ENCODE peak calls at places on chromosome 10, in four cellular contexts. X, S, Y and A are unnamed samples.

GRCh38 chr10:13709931-13710690 is 123.3 kb downstream of the PRPF18 start:
- DNase-seq in X (no peak), S (no peak), Y (no peak), A (no peak)

GRCh38 chr10:103512166-103512565 is 18.7 kb downstream of the NEURL1 start:
- DNase-seq in X (no peak), Y (no peak), S (no peak), A (peak)

GRCh38 chr10:24153537-24153936 is 55.4 kb upstream of the KIAA1217 start:
- DNase-seq in X (no peak), Y (no peak), S (no peak), A (peak)

GRCh38 chr10:89637108-89637507 is 7.9 kb downstream of the PANK1 start:
- DNase-seq in S (no peak), Y (no peak), X (no peak), A (no peak)

GRCh38 chr10:74418285-74418872 is 267.4 kb downstream of the ADK start:
- DNase-seq in X (no peak), Y (no peak), S (no peak), A (peak)

GRCh38 chr10:124152139-124152780 is 58.9 kb upstream of the CHST15 start:
- DNase-seq in X (no peak), Y (no peak), S (peak), A (no peak)

GRCh38 chr10:5776150-5776880 is 36.9 kb downstream of the GDI2 start:
- DNase-seq in S (no peak), Y (no peak), X (no peak), A (peak)

GRCh38 chr10:72037811-72038210 is 50.5 kb downstream of the SPOCK2 start:
- DNase-seq in X (no peak), S (no peak), Y (no peak), A (no peak)

GRCh38 chr10:106635947-106636346 is 528.6 kb downstream of the SORCS1 start:
- DNase-seq in Y (no peak), X (no peak), S (no peak), A (no peak)

GRCh38 chr10:115558252-115558651 is 465.1 kb downstream of the ATRNL1 start:
- DNase-seq in S (no peak), X (no peak), Y (no peak), A (no peak)

GRCh38 chr10:125135771-125136035 is 24.7 kb downstream of the CTBP2 start:
- DNase-seq in X (no peak), Y (no peak), S (no peak), A (no peak)

GRCh38 chr10:85608706-85609105 is 757.9 kb downstream of the GRID1 start:
- DNase-seq in S (no peak), X (peak), Y (no peak), A (no peak)

GRCh38 chr10:47207280-47207613 is 92.8 kb upstream of the GDF10 start:
- DNase-seq in X (no peak), Y (no peak), S (peak), A (no peak)

GRCh38 chr10:12638103-12638502 is 288.8 kb downstream of the CAMK1D start:
- DNase-seq in Y (no peak), X (no peak), S (peak), A (peak)

GRCh38 chr10:43360086-43360485 is 11.3 kb upstream of the FXYD4 start:
- DNase-seq in S (no peak), X (no peak), Y (no peak), A (no peak)

GRCh38 chr10:99984201-99984600 is 25.5 kb downstream of the DNMBP start:
- DNase-seq in Y (peak), X (no peak), S (no peak), A (no peak)

GRCh38 chr10:111598433-111599059 is 521.7 kb downstream of the ADRA2A start:
- DNase-seq in Y (peak), X (peak), S (peak), A (peak)

GRCh38 chr10:1368772-1369171 is 312.6 kb downstream of the WDR37 start:
- DNase-seq in X (peak), S (peak), Y (no peak), A (peak)

GRCh38 chr10:114023198-114023597 is 20.5 kb upstream of the ADRB1 start:
- DNase-seq in X (no peak), S (no peak), Y (no peak), A (no peak)

GRCh38 chr10:117461766-117462423 is 80.7 kb upstream of the EMX2 start:
- DNase-seq in S (no peak), X (no peak), Y (no peak), A (no peak)

GRCh38 chr10:96073722-96074121 is 30.3 kb downstream of the CCNJ start:
- DNase-seq in X (no peak), S (no peak), Y (no peak), A (no peak)
- TF ChIP-seq CHD2 in X (no peak), S (no peak), Y (no peak), A (no peak)

GRCh38 chr10:49252313-49253034 is 46.5 kb upstream of the C10orf71 start:
- DNase-seq in Y (no peak), S (no peak), X (no peak), A (no peak)
- TF ChIP-seq TCF12 in Y (no peak), S (no peak), X (no peak), A (no peak)

GRCh38 chr10:79392020-79392398 is 44.7 kb downstream of the PPIF start:
- DNase-seq in S (no peak), Y (no peak), X (no peak), A (peak)

GRCh38 chr10:79392506-79393176 is 45.4 kb downstream of the PPIF start:
- DNase-seq in X (no peak), S (no peak), Y (no peak), A (no peak)

GRCh38 chr10:79390057-79390456 is 42.8 kb downstream of the PPIF start:
- DNase-seq in S (no peak), Y (no peak), X (no peak), A (no peak)

GRCh38 chr10:79391231-79392019 is 44.2 kb downstream of the PPIF start:
- DNase-seq in Y (no peak), X (peak), S (no peak), A (peak)

DNA sequence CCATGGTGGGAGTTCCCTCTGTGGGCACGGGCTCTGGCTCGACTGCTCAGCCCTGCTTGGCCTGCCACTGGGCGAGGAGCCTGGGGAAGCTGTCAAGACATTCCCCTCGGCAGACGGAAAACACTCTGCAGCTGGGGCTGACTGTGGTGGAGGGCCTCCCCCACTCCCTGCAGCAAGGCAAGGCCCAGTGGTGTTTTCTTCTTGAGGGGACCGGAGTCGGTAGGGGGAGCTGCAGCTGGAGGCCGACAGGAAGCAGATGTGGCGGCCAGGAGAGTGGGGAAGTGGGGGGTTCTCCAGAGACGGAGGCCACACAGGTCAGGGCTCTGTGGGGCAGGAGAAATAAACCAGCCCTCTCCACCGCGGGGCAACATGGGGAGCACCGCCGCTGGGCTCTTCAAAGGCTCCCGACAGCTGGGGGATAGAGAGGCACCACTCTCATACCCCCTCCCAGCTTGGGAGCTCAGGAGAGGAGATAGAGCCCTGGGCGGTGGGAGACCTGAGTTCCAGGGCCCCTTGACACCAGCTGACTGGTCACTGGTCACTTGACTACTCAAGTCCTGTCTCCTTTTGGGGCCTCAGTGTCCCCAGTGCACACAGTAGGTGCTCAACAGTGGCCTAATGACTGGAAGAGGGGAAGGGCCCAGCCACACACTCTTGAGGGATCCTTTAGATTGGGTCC is 43.4 kb downstream of the PPIF start:
- DNase-seq in X (peak), S (no peak), Y (no peak), A (peak)
- TF ChIP-seq CHD2 in X (no peak), S (no peak), Y (no peak), A (no peak)

GRCh38 chr10:122142652-122143237 is 128.4 kb upstream of the BTBD16 start:
- DNase-seq in S (no peak), Y (no peak), X (peak), A (peak)

GRCh38 chr10:122143238-122143841 is 127.8 kb upstream of the BTBD16 start:
- DNase-seq in X (no peak), Y (no peak), S (no peak), A (no peak)

GRCh38 chr10:122140941-122141623 is 130.0 kb upstream of the BTBD16 start:
- DNase-seq in Y (no peak), X (no peak), S (peak), A (no peak)

GRCh38 chr10:122140477-122140902 is 130.6 kb upstream of the BTBD16 start:
- DNase-seq in S (no peak), X (no peak), Y (no peak), A (peak)

DNA sequence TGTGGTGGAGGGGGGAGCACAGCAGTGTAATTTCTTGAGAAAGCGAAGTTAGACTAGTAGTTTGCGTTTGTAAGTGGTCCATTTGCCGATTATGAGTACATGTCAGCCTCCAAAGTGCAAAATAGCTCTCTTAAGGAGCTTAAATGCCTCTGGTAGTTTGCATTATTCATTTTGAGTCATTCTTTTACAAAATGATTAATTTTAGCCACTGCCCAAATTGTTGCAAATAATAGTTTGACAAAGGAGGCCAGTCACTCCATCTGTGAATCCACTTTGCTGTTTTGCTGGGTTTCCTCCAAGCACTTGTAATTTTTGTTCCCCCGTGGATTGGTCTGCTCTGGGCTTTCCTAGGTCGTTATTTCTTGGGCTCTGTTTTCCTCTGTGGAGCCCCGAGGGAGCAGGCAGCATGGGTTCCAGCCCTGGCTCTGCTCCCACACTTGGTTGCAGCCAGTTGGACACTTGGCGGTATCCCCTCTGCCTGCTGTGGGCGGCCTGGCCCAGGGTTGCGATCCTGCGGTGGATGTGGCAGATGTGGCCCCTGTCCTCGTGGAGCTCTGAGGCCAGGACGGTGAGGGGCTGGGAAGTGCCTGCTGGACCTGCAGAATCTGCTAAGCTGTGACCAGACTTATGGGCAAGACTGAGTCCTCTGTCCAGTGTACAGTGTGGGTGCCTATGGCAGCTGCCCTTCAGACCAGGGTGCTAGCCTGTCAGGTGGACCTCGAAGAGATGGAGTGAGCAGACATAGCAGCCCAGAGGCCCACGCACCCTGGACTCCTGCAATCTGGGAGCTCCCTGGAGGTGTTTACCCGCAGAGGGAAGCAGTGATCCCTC is 129.1 kb upstream of the BTBD16 start:
- DNase-seq in X (no peak), S (no peak), Y (no peak), A (no peak)
- TF ChIP-seq TCF12 in X (no peak), S (no peak), Y (no peak), A (no peak)

DNA sequence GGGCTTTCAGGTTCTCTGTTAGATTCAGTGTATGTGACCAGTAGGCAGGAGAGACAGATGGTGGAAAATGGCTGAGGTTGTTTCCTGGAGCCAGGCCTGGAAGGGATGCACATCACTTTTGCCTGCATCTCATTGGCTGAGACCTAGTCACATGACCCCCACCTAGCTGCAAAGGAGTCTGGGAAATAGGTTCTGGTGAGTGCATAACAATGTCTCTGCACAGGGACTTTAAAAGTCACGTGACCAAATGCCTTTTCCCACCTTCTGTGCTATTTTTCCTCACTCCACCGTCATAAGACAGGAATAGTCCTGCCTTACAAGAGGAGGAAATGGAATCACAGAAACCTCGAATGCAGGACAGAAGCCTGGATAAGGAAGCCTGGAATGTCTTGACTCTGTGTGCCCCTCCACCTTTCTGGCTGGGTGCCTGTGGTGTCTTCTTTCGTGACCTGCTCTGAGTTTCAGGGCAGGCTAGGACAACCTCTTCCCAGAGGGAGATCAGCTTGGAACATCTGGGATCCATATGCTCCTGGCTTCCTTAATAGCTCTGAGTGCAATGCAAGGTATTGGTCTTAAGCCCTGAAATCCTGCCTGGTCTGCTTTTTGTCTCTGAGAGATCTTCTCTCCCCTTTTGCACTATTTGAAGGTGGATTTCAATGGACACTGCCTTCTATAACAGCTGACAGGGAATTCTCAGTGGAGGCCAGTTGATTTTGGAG is 139.9 kb upstream of the ZNF438 start:
- DNase-seq in Y (no peak), S (no peak), X (no peak), A (no peak)
- TF ChIP-seq CHD2 in Y (no peak), S (no peak), X (no peak), A (peak)

GRCh38 chr10:62496925-62497324 is 122.8 kb downstream of the ZNF365 start:
- DNase-seq in S (no peak), X (no peak), Y (no peak), A (no peak)

GRCh38 chr10:62498271-62498670 is 124.1 kb downstream of the ZNF365 start:
- DNase-seq in Y (no peak), S (no peak), X (no peak), A (no peak)

GRCh38 chr10:62503871-62504270 is 129.7 kb downstream of the ZNF365 start:
- DNase-seq in X (no peak), Y (no peak), S (no peak), A (no peak)

GRCh38 chr10:62502995-62503613 is 128.9 kb downstream of the ZNF365 start:
- DNase-seq in Y (no peak), X (no peak), S (no peak), A (no peak)

DNA sequence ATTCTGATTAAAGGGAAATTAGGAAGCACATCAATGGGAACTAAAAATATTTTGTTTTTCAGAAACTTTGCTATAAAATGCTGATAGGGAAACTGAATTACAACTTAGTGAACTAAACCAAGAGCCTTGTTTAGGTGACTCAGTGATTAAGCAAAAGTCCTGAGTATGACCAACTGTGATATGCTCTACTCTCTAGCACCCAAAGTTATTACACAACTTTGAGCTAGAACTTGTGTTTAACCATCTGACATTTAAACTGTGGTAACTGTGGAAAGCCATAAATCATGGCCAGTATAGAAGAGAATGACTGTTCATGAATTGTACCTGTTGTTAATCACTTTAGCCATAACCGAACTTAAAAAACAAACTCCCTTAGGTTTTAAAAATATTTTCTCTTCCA is 127.4 kb downstream of the ZNF365 start:
- DNase-seq in X (no peak), Y (no peak), S (no peak), A (no peak)
- TF ChIP-seq TCF12 in X (no peak), Y (no peak), S (no peak), A (no peak)

GRCh38 chr10:132840698-132841097 is 54.8 kb upstream of the NKX6-2 start:
- DNase-seq in S (no peak), X (no peak), Y (no peak), A (no peak)
- TF ChIP-seq CHD2 in S (no peak), X (no peak), Y (no peak), A (no peak)

DNA sequence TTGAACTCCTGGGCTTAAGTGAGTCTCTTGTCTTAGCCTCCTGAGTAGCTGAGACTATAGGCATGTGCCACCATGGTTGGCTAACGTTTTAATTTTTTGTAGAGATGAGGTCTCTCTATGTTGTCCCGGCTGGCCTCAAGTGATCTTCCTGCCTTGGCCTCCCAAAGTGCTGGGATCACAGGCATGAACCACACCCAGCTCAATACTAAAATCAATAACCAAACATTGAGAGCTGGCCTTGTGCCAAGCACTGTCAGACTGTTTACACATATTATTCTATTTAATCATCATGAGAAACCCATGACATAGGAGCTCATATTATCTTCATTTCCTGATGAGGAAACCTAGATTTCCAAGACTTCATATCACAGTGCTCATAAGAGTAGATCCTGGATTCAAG is 251.2 kb downstream of the BAMBI start:
- DNase-seq in Y (no peak), X (no peak), S (peak), A (no peak)
- TF ChIP-seq TCF12 in Y (no peak), X (no peak), S (no peak), A (no peak)